ENCODE peak calls at places on chromosomes 11 and 22, in nine cellular contexts. X is BE2C; D is H9; R is pancreas; Q is CD4-positive, CD25-positive, alpha-beta regulatory T cell; M is endodermal cell; U is gastrocnemius medialis; W is right cardiac atrium; N is A549. E is an unnamed sample.

GRCh38 chr11:126494831-126495230 is 139.3 kb downstream of the ST3GAL4 start:
- DNase-seq in X (no peak), D (no peak), R (no peak), Q (no peak), M (peak; percentile 52), U (no peak), W (no peak), N (no peak), E (no peak)

GRCh38 chr11:114060402-114061052 is 1.0 kb downstream of the ZBTB16 start:
- DNase-seq in X (no peak), D (peak; percentile 42), R (peak; percentile 47), Q (peak; percentile 23), M (peak; percentile 72), U (no peak), W (peak; percentile 76), N (no peak), E (no peak)

GRCh38 chr22:39518996-39519680 is 1.2 kb upstream of the ATF4 start:
- DNase-seq in X (no peak), D (no peak), R (peak; percentile 29), Q (no peak), M (no peak), U (no peak), W (no peak), N (peak; percentile 43), E (no peak)

GRCh38 chr11:65454311-65454695 is 31.7 kb downstream of the NEAT1 start:
- DNase-seq in X (no peak), D (no peak), R (no peak), Q (no peak), M (no peak), U (no peak), W (no peak), N (no peak), E (no peak)

GRCh38 chr22:35568751-35569725 is 28.4 kb downstream of the RASD2 start:
- DNase-seq in X (no peak), D (no peak), R (no peak), Q (no peak), M (peak; percentile 60), U (no peak), W (peak; percentile 10), N (no peak), E (no peak)

GRCh38 chr11:56521955-56522354 is 21.1 kb downstream of the OR5M11 start:
- DNase-seq in X (no peak), D (no peak), R (no peak), Q (no peak), M (peak; percentile 62), U (no peak), W (no peak), N (peak; percentile 4), E (no peak)

GRCh38 chr22:49305215-49305965 is 522.3 kb downstream of the BRD1 start:
- DNase-seq in X (peak; percentile 50), D (peak; percentile 89), R (peak; percentile 43), Q (peak; percentile 36), M (peak; percentile 97), U (no peak), W (peak; percentile 86), N (peak; percentile 31), E (peak; percentile 19)

GRCh38 chr11:87173185-87174039 is 135.7 kb downstream of the TMEM135 start:
- DNase-seq in X (no peak), D (no peak), R (no peak), Q (peak; percentile 20), M (no peak), U (no peak), W (no peak), N (peak; percentile 38), E (no peak)

GRCh38 chr11:32312865-32313403 is 122.4 kb downstream of the WT1 start:
- DNase-seq in X (peak; percentile 46), D (peak; percentile 73), R (peak; percentile 3), Q (peak; percentile 30), M (peak; percentile 85), U (no peak), W (no peak), N (peak; percentile 79), E (no peak)

GRCh38 chr11:14638561-14638960 is 5.0 kb upstream of the PDE3B start:
- DNase-seq in X (no peak), D (no peak), R (no peak), Q (no peak), M (no peak), U (no peak), W (no peak), N (no peak), E (no peak)

GRCh38 chr11:95924414-95924760 is 480 bp upstream of the MTMR2 start:
- DNase-seq in X (no peak), D (no peak), R (no peak), Q (no peak), M (no peak), U (no peak), W (no peak), N (no peak), E (no peak)

GRCh38 chr11:16468735-16469446 is 112.5 kb upstream of the SOX6 start:
- DNase-seq in X (no peak), D (no peak), R (no peak), Q (no peak), M (no peak), U (no peak), W (no peak), N (no peak), E (no peak)

GRCh38 chr22:38316340-38317236 is 645 bp downstream of the CSNK1E start:
- DNase-seq in X (peak; percentile 56), D (no peak), R (peak; percentile 60), Q (peak; percentile 55), M (peak; percentile 74), U (no peak), W (peak; percentile 91), N (no peak), E (peak; percentile 90)

GRCh38 chr11:134818531-134818930 is 406.5 kb upstream of the B3GAT1 start:
- DNase-seq in X (no peak), D (peak; percentile 66), R (no peak), Q (no peak), M (no peak), U (no peak), W (no peak), N (no peak), E (no peak)

GRCh38 chr11:120863359-120863758 is 160.5 kb upstream of the TBCEL start:
- DNase-seq in X (no peak), D (no peak), R (no peak), Q (no peak), M (no peak), U (no peak), W (no peak), N (no peak), E (no peak)

GRCh38 chr11:74072721-74073120 is 63.8 kb upstream of the UCP3 start:
- DNase-seq in X (no peak), D (no peak), R (no peak), Q (no peak), M (no peak), U (no peak), W (no peak), N (no peak), E (no peak)

GRCh38 chr22:23091760-23092159 is 21.4 kb downstream of the GNAZ start:
- DNase-seq in X (no peak), D (no peak), R (no peak), Q (no peak), M (no peak), U (no peak), W (no peak), N (no peak), E (no peak)
- H3K4me1 ChIP-seq in X (no peaks in the 10 kb centered on the region), D (no peaks in the 10 kb centered on the region), R (no peaks in the 10 kb centered on the region), Q (no peaks in the 10 kb centered on the region), M (no peaks in the 10 kb centered on the region), U (peaks cover 5% of the 10 kb centered on the region), W (no peaks in the 10 kb centered on the region), N (peaks cover 7% of the 10 kb centered on the region), E (no peaks in the 10 kb centered on the region)

DNA sequence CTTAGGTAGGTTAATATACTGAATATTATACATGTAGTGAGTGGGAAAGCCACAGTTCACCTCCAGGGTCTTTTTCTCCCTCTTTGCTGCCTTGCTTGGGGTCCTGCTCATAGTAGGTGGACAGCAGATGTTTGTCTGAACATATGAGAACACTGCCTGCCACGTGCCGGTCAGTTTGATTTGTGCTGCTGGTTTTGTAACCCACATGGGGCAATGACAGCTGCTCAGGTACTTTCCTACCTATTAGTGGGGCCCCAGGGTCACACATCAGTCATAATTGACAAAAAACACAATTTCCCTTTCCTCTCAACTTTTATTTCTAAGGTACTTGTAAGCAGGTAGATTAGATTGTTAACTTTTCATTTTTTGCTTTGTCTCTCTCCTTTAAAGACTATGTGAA is 43.8 kb downstream of the BMAL1 start:
- DNase-seq in X (no peak), D (no peak), R (no peak), Q (no peak), M (no peak), U (no peak), W (no peak), N (no peak), E (no peak)
- H3K4me1 ChIP-seq in X (no peaks in the 10 kb centered on the region), D (no peaks in the 10 kb centered on the region), R (no peaks in the 10 kb centered on the region), Q (peaks cover 27% of the 10 kb centered on the region), M (no peaks in the 10 kb centered on the region), U (peaks cover 52% of the 10 kb centered on the region), W (peaks cover 4% of the 10 kb centered on the region), N (peaks cover 29% of the 10 kb centered on the region), E (no peaks in the 10 kb centered on the region)

GRCh38 chr11:7892059-7892699 is 38.9 kb downstream of the OR10A6 start:
- DNase-seq in X (no peak), D (no peak), R (no peak), Q (no peak), M (no peak), U (no peak), W (no peak), N (no peak), E (no peak)
- H3K4me1 ChIP-seq in X (no peaks in the 10 kb centered on the region), D (no peaks in the 10 kb centered on the region), R (peaks cover 19% of the 10 kb centered on the region), Q (no peaks in the 10 kb centered on the region), M (no peaks in the 10 kb centered on the region), U (no peaks in the 10 kb centered on the region), W (peaks cover 1% of the 10 kb centered on the region), N (no peaks in the 10 kb centered on the region), E (no peaks in the 10 kb centered on the region)

GRCh38 chr11:44731685-44732411 is 5.1 kb downstream of the TSPAN18 start:
- DNase-seq in X (peak; percentile 61), D (peak; percentile 60), R (no peak), Q (no peak), M (peak; percentile 74), U (no peak), W (no peak), N (no peak), E (no peak)

GRCh38 chr11:44730775-44731174 is 4.0 kb downstream of the TSPAN18 start:
- DNase-seq in X (no peak), D (no peak), R (no peak), Q (no peak), M (no peak), U (no peak), W (no peak), N (no peak), E (no peak)

GRCh38 chr11:44733877-44734276 is 7.1 kb downstream of the TSPAN18 start:
- DNase-seq in X (no peak), D (peak; percentile 60), R (no peak), Q (no peak), M (peak; percentile 69), U (no peak), W (no peak), N (no peak), E (no peak)

GRCh38 chr11:44734982-44735381 is 8.2 kb downstream of the TSPAN18 start:
- DNase-seq in X (no peak), D (no peak), R (no peak), Q (no peak), M (no peak), U (no peak), W (no peak), N (no peak), E (no peak)

DNA sequence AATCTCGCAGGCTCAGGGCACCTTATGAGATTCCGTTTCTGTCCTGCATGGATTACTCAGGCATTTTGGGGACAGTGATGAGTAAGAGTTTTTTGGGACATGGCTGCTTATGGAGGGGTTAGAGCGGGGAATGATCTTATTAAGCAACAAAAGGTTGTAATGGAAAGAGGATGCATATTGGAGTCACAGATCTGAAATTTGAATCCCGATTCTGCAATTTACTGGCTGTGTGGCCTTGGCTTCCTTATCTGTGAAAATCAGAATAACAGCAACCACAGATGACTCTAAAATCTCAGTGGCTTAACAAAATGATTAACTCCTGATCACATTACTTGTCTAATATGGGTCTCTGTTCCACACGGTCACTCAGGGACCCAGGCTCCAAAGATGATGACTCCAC is 5.8 kb downstream of the TSPAN18 start:
- DNase-seq in X (no peak), D (no peak), R (no peak), Q (no peak), M (no peak), U (no peak), W (no peak), N (no peak), E (no peak)
- H3K4me1 ChIP-seq in X (peaks cover 13% of the 10 kb centered on the region), D (peaks cover 6% of the 10 kb centered on the region), R (no peaks in the 10 kb centered on the region), Q (peaks cover 15% of the 10 kb centered on the region), M (no peaks in the 10 kb centered on the region), U (no peaks in the 10 kb centered on the region), W (peaks cover 26% of the 10 kb centered on the region), N (peaks cover 7% of the 10 kb centered on the region), E (peaks cover 22% of the 10 kb centered on the region)

E was measured in tibial artery.